ENCODE peak calls at places on chromosomes 4 and X, in ten cellular contexts. X is activated CD4-positive, alpha-beta T cell treated with anti-CD3 and anti-CD28 coated beads for 48 hours; R is activated effector memory CD4-positive, alpha-beta T cell treated with Interleukin-2 at 50 U/mL for 16 hours; M is esophagus muscularis mucosa; J is GM19239; B is heart right ventricle; U is neural progenitor cell; K is lung; W is SJSA1; D is posterior cingulate gyrus. T is an unnamed sample.

GRCh38 chr4:137601924-137602323 is 69.6 kb upstream of the PCDH18 start:
- DNase-seq in X (no peak), R (no peak), M (no peak), J (no peak), B (no peak), U (no peak), K (no peak), W (no peak), D (no peak), T (no peak)

GRCh38 chr4:80161413-80162058 is 35.8 kb upstream of the PRDM8 start:
- DNase-seq in X (no peak), R (no peak), M (no peak), J (no peak), B (no peak), U (no peak), K (no peak), W (no peak), D (no peak), T (no peak)

GRCh38 chr4:120718979-120719566 is 203.5 kb downstream of the PRDM5 start:
- DNase-seq in X (peak), R (no peak), M (no peak), J (no peak), B (peak), U (peak), K (no peak), W (peak), D (no peak), T (peak)

GRCh38 chrX:10989386-10989785 is 121.7 kb upstream of the HCCS start:
- DNase-seq in X (no peak), R (no peak), M (no peak), J (no peak), B (no peak), U (peak), K (no peak), W (peak), D (no peak), T (no peak)

GRCh38 chr4:89598602-89599001 is 238.4 kb downstream of the SNCA start:
- DNase-seq in X (no peak), R (no peak), M (no peak), J (no peak), B (no peak), U (peak), K (no peak), W (no peak), D (no peak), T (no peak)

GRCh38 chr4:75919914-75920313 is 17.7 kb upstream of the PPEF2 start:
- DNase-seq in X (no peak), R (no peak), M (no peak), J (no peak), B (peak), U (no peak), K (no peak), W (no peak), D (peak), T (no peak)

GRCh38 chr4:67106846-67107467 is 438.3 kb downstream of the CENPC start:
- DNase-seq in X (no peak), R (no peak), M (no peak), J (no peak), B (no peak), U (peak), K (no peak), W (no peak), D (no peak), T (no peak)

GRCh38 chr4:147037089-147037488 is 91.4 kb upstream of the TTC29 start:
- DNase-seq in X (no peak), R (no peak), M (no peak), J (no peak), B (no peak), U (no peak), K (no peak), W (no peak), D (no peak), T (no peak)

GRCh38 chrX:11451133-11451532 is 157.9 kb downstream of the AMELX start:
- DNase-seq in X (no peak), R (no peak), M (no peak), J (no peak), B (no peak), U (no peak), K (no peak), W (no peak), D (no peak), T (no peak)

GRCh38 chrX:103393487-103393886 is 17.1 kb downstream of the BEX3 start:
- DNase-seq in X (no peak), R (no peak), M (no peak), J (no peak), B (no peak), U (no peak), K (no peak), W (no peak), D (no peak), T (no peak)

GRCh38 chr4:22462693-22463092 is 53.2 kb downstream of the ADGRA3 start:
- DNase-seq in X (no peak), R (no peak), M (no peak), J (no peak), B (no peak), U (peak), K (no peak), W (no peak), D (no peak), T (no peak)

GRCh38 chr4:139532951-139533350 is 23.1 kb downstream of the SETD7 start:
- DNase-seq in X (no peak), R (no peak), M (no peak), J (no peak), B (no peak), U (no peak), K (no peak), W (no peak), D (no peak), T (no peak)

GRCh38 chr4:2412534-2412884 is 5.9 kb downstream of the ZFYVE28 start:
- DNase-seq in X (peak), R (peak), M (no peak), J (peak), B (no peak), U (no peak), K (no peak), W (no peak), D (peak), T (peak)

GRCh38 chrX:22760513-22761057 is 239.2 kb upstream of the DDX53 start:
- DNase-seq in X (no peak), R (no peak), M (no peak), J (no peak), B (no peak), U (no peak), K (no peak), W (no peak), D (no peak), T (no peak)

GRCh38 chrX:16957751-16958150 is 11.3 kb downstream of the REPS2 start:
- DNase-seq in X (no peak), R (no peak), M (no peak), J (no peak), B (no peak), U (no peak), K (no peak), W (no peak), D (no peak), T (no peak)

T was measured in naive thymus-derived CD8-positive, alpha-beta T cell.